ENCODE peak calls at places on chromosomes 4 and X, in four cellular contexts. F is CD4-positive, CD25-positive, alpha-beta regulatory T cell; A is cardiac muscle cell; Q is activated T-cell treated with anti-CD3 and anti-CD28 coated beads, Interleukin-2, amount 50 U/mL, for 24 hours. U is an unnamed sample.

GRCh38 chr4:53598901-53599300 is 7.6 kb upstream of the LNX1 start:
- DNase-seq in F (no peak), A (no peak), Q (no peak), U (no peak)

GRCh38 chr4:123327346-123327745 is 69.2 kb upstream of the SPRY1 start:
- DNase-seq in F (no peak), A (no peak), Q (no peak), U (no peak)

GRCh38 chr4:84239278-84239845 is 259.7 kb downstream of the NKX6-1 start:
- DNase-seq in F (no peak), A (no peak), Q (no peak), U (no peak)

GRCh38 chr4:15003891-15004700 is 1.8 kb downstream of the CPEB2 start:
- DNase-seq in F (peak), A (peak), Q (peak), U (peak)

GRCh38 chrX:100674705-100675104 is 30.7 kb downstream of the SRPX2 start:
- DNase-seq in F (peak), A (no peak), Q (no peak), U (no peak)

GRCh38 chrX:24148535-24149345 is 789 bp upstream of the ZFX start:
- DNase-seq in F (peak), A (no peak), Q (no peak), U (peak)

GRCh38 chrX:115233497-115234219 is at the start of gene LRCH2:
- DNase-seq in F (no peak), A (peak), Q (no peak), U (no peak)

GRCh38 chr4:99817310-99817885 is 771 bp downstream of the DAPP1 start:
- DNase-seq in F (peak), A (no peak), Q (no peak), U (no peak)

GRCh38 chr4:137471895-137472294 is 60.4 kb downstream of the PCDH18 start:
- DNase-seq in F (no peak), A (no peak), Q (no peak), U (no peak)

GRCh38 chr4:182916483-182917181 is 554 bp downstream of the DCTD start:
- DNase-seq in F (peak), A (peak), Q (peak), U (peak)

GRCh38 chr4:144650311-144650820 is 4.4 kb downstream of the HHIP start:
- DNase-seq in F (no peak), A (no peak), Q (no peak), U (no peak)

GRCh38 chr4:76725039-76725438 is 172.9 kb downstream of the SOWAHB start:
- DNase-seq in F (no peak), A (no peak), Q (no peak), U (no peak)

GRCh38 chrX:102546818-102547493 is 30.4 kb upstream of the TMSB15A start:
- DNase-seq in F (peak), A (no peak), Q (peak), U (no peak)

GRCh38 chr4:139131209-139131870 is 45.7 kb downstream of the ELF2 start:
- DNase-seq in F (no peak), A (no peak), Q (no peak), U (no peak)

GRCh38 chrX:16435399-16435986 is 214.5 kb upstream of the S100G start:
- DNase-seq in F (no peak), A (no peak), Q (no peak), U (no peak)

GRCh38 chr4:67198757-67199156 is 346.5 kb downstream of the CENPC start:
- DNase-seq in F (no peak), A (peak), Q (no peak), U (peak)

GRCh38 chr4:156829194-156829593 is 142.4 kb downstream of the PDGFC start:
- DNase-seq in F (no peak), A (no peak), Q (no peak), U (no peak)

GRCh38 chr4:175369087-175369486 is 443.0 kb downstream of the GPM6A start:
- DNase-seq in F (no peak), A (no peak), Q (no peak), U (no peak)

GRCh38 chrX:119734897-119735339 is 23.5 kb upstream of the SOWAHD start:
- DNase-seq in F (no peak), A (no peak), Q (no peak), U (no peak)

GRCh38 chr4:124943938-124944337 is 231.4 kb upstream of the ANKRD50 start:
- DNase-seq in F (no peak), A (no peak), Q (no peak), U (no peak)

GRCh38 chr4:55793479-55793878 is 26.1 kb upstream of the EXOC1L start:
- DNase-seq in F (no peak), A (no peak), Q (no peak), U (no peak)

GRCh38 chr4:140856692-140857091 is 100.5 kb upstream of the TBC1D9 start:
- DNase-seq in F (no peak), A (no peak), Q (no peak), U (no peak)

GRCh38 chr4:134122903-134123302 is 78.7 kb downstream of the PABPC4L start:
- DNase-seq in F (no peak), A (no peak), Q (no peak), U (no peak)

GRCh38 chr4:6152879-6153705 is 47.3 kb downstream of the JAKMIP1 start:
- DNase-seq in F (peak), A (no peak), Q (no peak), U (no peak)

GRCh38 chrX:12946838-12947544 is 27.9 kb upstream of the TMSB4X start:
- DNase-seq in F (peak), A (peak), Q (peak), U (peak)

GRCh38 chrX:45794323-45794994 is 593.8 kb upstream of the DIPK2B start:
- DNase-seq in F (no peak), A (no peak), Q (no peak), U (no peak)

GRCh38 chr4:69894706-69895105 is 34.8 kb upstream of the SULT1E1 start:
- DNase-seq in F (no peak), A (no peak), Q (no peak), U (no peak)

GRCh38 chrX:66017659-66018170 is 22.2 kb downstream of the VSIG4 start:
- DNase-seq in F (no peak), A (no peak), Q (no peak), U (no peak)

GRCh38 chr4:119559044-119559647 is 69.5 kb downstream of the PDE5A start:
- DNase-seq in F (peak), A (peak), Q (no peak), U (peak)

GRCh38 chr4:152894673-152895072 is 41.5 kb upstream of the FHDC1 start:
- DNase-seq in F (no peak), A (no peak), Q (no peak), U (no peak)

GRCh38 chr4:1571986-1572385 is 112.1 kb downstream of the FAM53A start:
- DNase-seq in F (no peak), A (no peak), Q (no peak), U (no peak)

GRCh38 chr4:17662694-17663093 is 48.3 kb downstream of the MED28 start:
- DNase-seq in F (no peak), A (no peak), Q (no peak), U (no peak)

GRCh38 chr4:45662996-45663395 is 460.9 kb downstream of the GABRG1 start:
- DNase-seq in F (no peak), A (peak), Q (no peak), U (peak)

U was measured in Caki2.